ENCODE peak calls at places on chromosomes 12 and 14, in eight cellular contexts. Z is neural progenitor cell, S is dorsolateral prefrontal cortex, L is Peyer's patch, C is mesothelial cell of epicardium, K is omental fat pad, A is SK-N-SH, F is A673. V is an unnamed sample.

GRCh38 chr12:54135621-54136027 is 53.2 kb downstream of the SMUG1 start:
- DNase-seq in Z (peak), S (no peak), L (no peak), C (no peak), K (no peak), A (peak), F (no peak), V (peak)

GRCh38 chr12:122730215-122731014 is at the start of gene HCAR1:
- DNase-seq in Z (peak), S (no peak), L (no peak), C (no peak), K (no peak), A (no peak), F (peak), V (no peak)

GRCh38 chr14:29810657-29811056 is 117.0 kb downstream of the PRKD1 start:
- DNase-seq in Z (no peak), S (no peak), L (no peak), C (no peak), K (no peak), A (no peak), F (peak), V (no peak)

GRCh38 chr12:96514328-96514727 is 25.0 kb downstream of the CFAP54 start:
- DNase-seq in Z (no peak), S (no peak), L (no peak), C (no peak), K (no peak), A (no peak), F (no peak), V (no peak)

GRCh38 chr12:92971869-92972524 is 42.9 kb upstream of the EEA1 start:
- DNase-seq in Z (no peak), S (no peak), L (no peak), C (no peak), K (no peak), A (no peak), F (no peak), V (no peak)

GRCh38 chr12:64737539-64737938 is 21.7 kb downstream of the GNS start:
- DNase-seq in Z (no peak), S (no peak), L (no peak), C (no peak), K (no peak), A (no peak), F (no peak), V (no peak)

GRCh38 chr12:16913832-16914490 is 308.0 kb upstream of the LMO3 start:
- DNase-seq in Z (no peak), S (no peak), L (no peak), C (no peak), K (no peak), A (no peak), F (no peak), V (no peak)

GRCh38 chr14:84080961-84081360 is 1449.0 kb upstream of the FLRT2 start:
- DNase-seq in Z (no peak), S (no peak), L (no peak), C (no peak), K (no peak), A (no peak), F (no peak), V (no peak)

GRCh38 chr12:123899368-123899767 is 73.3 kb downstream of the CCDC92 start:
- DNase-seq in Z (no peak), S (no peak), L (no peak), C (no peak), K (no peak), A (no peak), F (no peak), V (no peak)

GRCh38 chr14:101858791-101859537 is 97.5 kb downstream of the PPP2R5C start:
- DNase-seq in Z (no peak), S (no peak), L (no peak), C (no peak), K (no peak), A (peak), F (no peak), V (no peak)

GRCh38 chr14:103741876-103742275 is 26.3 kb downstream of the ZFYVE21 start:
- DNase-seq in Z (no peak), S (peak), L (no peak), C (no peak), K (no peak), A (no peak), F (no peak), V (no peak)

GRCh38 chr12:96198970-96199369 is 4.8 kb downstream of the ELK3 start:
- DNase-seq in Z (no peak), S (no peak), L (no peak), C (no peak), K (no peak), A (no peak), F (peak), V (no peak)

GRCh38 chr12:76464636-76465166 is 94.9 kb downstream of the OSBPL8 start:
- DNase-seq in Z (no peak), S (no peak), L (no peak), C (no peak), K (no peak), A (no peak), F (no peak), V (no peak)

GRCh38 chr12:47272412-47273190 is 192.8 kb upstream of the AMIGO2 start:
- DNase-seq in Z (no peak), S (no peak), L (no peak), C (no peak), K (no peak), A (no peak), F (no peak), V (no peak)

GRCh38 chr12:113221181-113221996 is at the start of gene TPCN1:
- DNase-seq in Z (peak), S (peak), L (peak), C (peak), K (peak), A (peak), F (peak), V (peak)

GRCh38 chr12:100263131-100263530 is 3.7 kb downstream of the DEPDC4 start:
- DNase-seq in Z (no peak), S (no peak), L (no peak), C (no peak), K (no peak), A (no peak), F (peak), V (no peak)

GRCh38 chr14:69246331-69246730 is 13.6 kb upstream of the GALNT16 start:
- DNase-seq in Z (peak), S (no peak), L (no peak), C (no peak), K (no peak), A (no peak), F (no peak), V (no peak)

GRCh38 chr12:92034858-92035401 is 110.7 kb downstream of the BTG1 start:
- DNase-seq in Z (no peak), S (peak), L (peak), C (peak), K (no peak), A (peak), F (peak), V (no peak)

GRCh38 chr12:88310069-88310468 is 168.0 kb downstream of the TMTC3 start:
- DNase-seq in Z (no peak), S (no peak), L (no peak), C (no peak), K (no peak), A (no peak), F (peak), V (no peak)

GRCh38 chr14:50057331-50057730 is 59.0 kb downstream of the VCPKMT start:
- DNase-seq in Z (no peak), S (no peak), L (no peak), C (no peak), K (no peak), A (no peak), F (no peak), V (no peak)

GRCh38 chr12:96824838-96825236 is 82.2 kb upstream of the NEDD1 start:
- DNase-seq in Z (no peak), S (no peak), L (no peak), C (no peak), K (no peak), A (no peak), F (no peak), V (no peak)

GRCh38 chr14:68513838-68514610 is 278.8 kb downstream of the ZFP36L1 start:
- DNase-seq in Z (no peak), S (no peak), L (peak), C (no peak), K (no peak), A (no peak), F (no peak), V (no peak)

GRCh38 chr12:31203261-31203660 is 122.7 kb downstream of the SINHCAF start:
- DNase-seq in Z (no peak), S (no peak), L (no peak), C (no peak), K (no peak), A (no peak), F (no peak), V (no peak)
- TF ChIP-seq CTCF in Z (no peak), S (no peak), L (no peak), C (no peak), K (no peak), A (no peak), F (no peak), V (no peak)

GRCh38 chr14:28381656-28382055 is 384.9 kb upstream of the FOXG1 start:
- DNase-seq in Z (no peak), S (no peak), L (no peak), C (no peak), K (no peak), A (no peak), F (no peak), V (no peak)
- TF ChIP-seq CTCF in Z (no peak), S (no peak), L (no peak), C (no peak), K (no peak), A (no peak), F (no peak), V (no peak)

GRCh38 chr12:90163975-90164374 is 455.3 kb upstream of the ATP2B1 start:
- DNase-seq in Z (no peak), S (no peak), L (no peak), C (no peak), K (no peak), A (no peak), F (peak), V (no peak)
- TF ChIP-seq CTCF in Z (peak), S (no peak), L (no peak), C (no peak), K (no peak), A (peak), F (peak), V (no peak)

GRCh38 chr12:1041478-1041877 is 50.5 kb downstream of the ERC1 start:
- DNase-seq in Z (no peak), S (no peak), L (no peak), C (no peak), K (no peak), A (no peak), F (no peak), V (no peak)
- TF ChIP-seq CTCF in Z (no peak), S (no peak), L (no peak), C (no peak), K (no peak), A (no peak), F (no peak), V (no peak)

GRCh38 chr14:54722791-54723432 is 156.0 kb downstream of the SAMD4A start:
- DNase-seq in Z (peak), S (no peak), L (no peak), C (no peak), K (no peak), A (no peak), F (peak), V (no peak)
- TF ChIP-seq CTCF in Z (peak), S (no peak), L (no peak), C (no peak), K (no peak), A (peak), F (peak), V (peak)

GRCh38 chr14:86346818-86347384 is 817.0 kb downstream of the FLRT2 start:
- DNase-seq in Z (no peak), S (no peak), L (no peak), C (no peak), K (no peak), A (no peak), F (no peak), V (no peak)
- TF ChIP-seq CTCF in Z (no peak), S (no peak), L (no peak), C (no peak), K (no peak), A (no peak), F (no peak), V (no peak)

GRCh38 chr12:81797100-81797499 is 38.0 kb upstream of the PPFIA2 start:
- DNase-seq in Z (peak), S (no peak), L (no peak), C (no peak), K (no peak), A (peak), F (peak), V (no peak)
- TF ChIP-seq CTCF in Z (peak), S (no peak), L (no peak), C (peak), K (no peak), A (peak), F (peak), V (peak)

V was measured in progenitor cell of endocrine pancreas.